ENCODE peak calls at places on chromosomes 2 and 18, in five cellular contexts. I is IMR-90, H is transverse colon, C is heart left ventricle, L is thyroid gland. W is an unnamed sample.

GRCh38 chr18:54805571-54806334 is 22.5 kb upstream of the RAB27B start:
- DNase-seq in I (peak), L (no peak), H (no peak), C (no peak), W (peak)

GRCh38 chr2:178873912-178874311 is 66.7 kb upstream of the TTN start:
- DNase-seq in I (no peak), L (no peak), H (no peak), C (no peak), W (no peak)

GRCh38 chr2:101574622-101575021 is 99.7 kb upstream of the RFX8 start:
- DNase-seq in H (no peak), C (no peak), L (no peak), I (no peak), W (no peak)

GRCh38 chr2:105721991-105722511 is 22.7 kb upstream of the NCK2 start:
- DNase-seq in L (no peak), I (no peak), H (no peak), C (no peak), W (no peak)

GRCh38 chr2:156434461-156435291 is 1.5 kb upstream of the GPD2 start:
- DNase-seq in L (peak), C (no peak), I (peak), H (no peak), W (no peak)

GRCh38 chr2:21939961-21940360 is 816.2 kb downstream of the TDRD15 start:
- DNase-seq in L (no peak), H (no peak), I (peak), C (no peak), W (no peak)

GRCh38 chr2:48944961-48945360 is 189.4 kb upstream of the LHCGR start:
- DNase-seq in H (no peak), I (peak), C (no peak), L (no peak), W (no peak)

GRCh38 chr2:172451923-172452322 is 24.5 kb downstream of the ITGA6 start:
- DNase-seq in L (no peak), C (no peak), I (no peak), H (no peak), W (no peak)

GRCh38 chr2:99818842-99819241 is 323.5 kb downstream of the AFF3 start:
- DNase-seq in L (no peak), C (no peak), H (no peak), I (peak), W (no peak)

DNA sequence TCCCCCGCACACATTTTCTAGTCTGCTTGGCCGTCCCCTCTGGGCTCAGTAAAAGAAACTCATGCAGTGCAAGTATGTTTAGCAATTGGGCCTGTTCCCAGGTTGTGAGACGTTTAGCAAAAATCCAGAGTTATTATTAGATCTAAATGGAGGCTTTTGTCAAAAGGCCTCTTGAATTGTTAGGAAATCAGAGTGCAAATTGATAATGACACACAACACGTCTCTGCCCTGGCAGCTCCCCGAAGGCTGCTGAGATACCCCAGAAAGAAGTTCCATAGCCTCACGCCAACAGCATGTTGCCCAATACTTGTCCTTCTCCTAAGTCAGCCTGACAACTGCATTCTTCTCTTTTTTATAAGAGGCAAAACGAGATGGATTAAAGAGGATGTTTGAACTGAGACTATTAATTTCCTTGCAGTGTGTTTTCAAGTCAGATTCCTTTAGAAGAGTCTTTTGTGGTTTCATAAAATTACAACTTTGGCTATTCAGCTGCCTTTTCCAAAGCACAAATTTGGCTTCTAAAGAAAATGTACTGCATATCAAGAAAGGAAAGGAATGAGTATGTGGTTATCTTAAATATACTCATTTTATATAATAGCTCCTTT is 202.2 kb downstream of the TRIB2 start:
- DNase-seq in L (peak), C (peak), H (peak), I (peak), W (no peak)
- TF ChIP-seq POLR2A in L (no peak), C (no peak), H (no peak), I (no peak), W (no peak)

GRCh38 chr2:23689131-23689700 is 237.7 kb downstream of the ATAD2B start:
- DNase-seq in H (no peak), C (no peak), L (no peak), I (no peak), W (no peak)
- TF ChIP-seq POLR2A in H (no peak), C (no peak), L (no peak), I (no peak), W (no peak)

DNA sequence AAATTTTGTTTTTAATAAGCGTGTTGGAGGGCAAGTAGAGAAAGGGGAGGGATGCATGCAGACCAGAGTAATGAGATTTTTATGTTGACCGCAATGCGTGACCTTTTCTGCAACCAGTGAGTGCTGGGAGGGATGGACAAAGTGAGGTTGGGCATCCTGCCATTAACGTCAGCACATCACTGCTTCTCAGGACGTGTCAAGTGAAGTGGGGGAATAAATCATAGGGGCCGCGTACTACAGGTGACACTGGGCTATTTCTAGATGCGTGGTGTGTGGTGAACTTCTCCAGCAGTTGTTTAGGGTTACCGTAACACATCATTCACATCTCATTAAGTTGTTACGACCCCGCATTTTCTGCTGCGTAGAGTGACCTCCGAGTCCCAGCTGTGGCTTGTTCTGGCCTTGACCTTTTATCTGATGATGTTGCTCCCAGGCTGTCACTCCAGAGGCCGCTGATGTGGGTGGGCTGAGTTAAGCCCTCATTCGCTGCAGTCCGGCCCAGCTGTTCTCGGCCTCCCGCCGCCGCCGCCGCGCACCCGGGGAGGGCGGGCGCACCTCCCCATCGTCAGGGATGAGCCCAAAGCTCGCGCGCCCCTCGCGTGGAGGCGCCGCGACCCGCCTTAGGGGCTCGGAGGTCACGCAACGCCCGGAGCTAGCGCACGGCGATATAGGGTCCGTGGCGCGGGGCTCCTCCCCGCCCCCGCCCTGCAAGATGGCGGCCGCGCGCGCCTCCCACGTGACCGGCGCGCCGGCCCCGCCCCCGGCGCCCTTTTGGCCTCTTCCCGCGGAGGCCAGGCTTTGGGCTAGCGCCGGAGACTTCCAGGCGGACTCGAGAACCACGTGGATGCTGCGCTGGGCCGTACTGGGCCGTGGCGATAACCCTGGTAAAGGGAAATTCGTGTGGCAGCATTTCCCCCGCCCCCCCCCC is 3.5 kb downstream of the ZCCHC2 start:
- DNase-seq in C (peak), L (peak), H (peak), I (peak), W (peak)
- TF ChIP-seq POLR2A in C (no peak), L (peak), H (peak), I (peak), W (peak)

GRCh38 chr2:27581417-27582128 is 1.3 kb upstream of the ZNF512 start:
- DNase-seq in L (no peak), C (no peak), I (no peak), H (no peak), W (no peak)

GRCh38 chr2:27583390-27583915 is 611 bp downstream of the ZNF512 start:
- DNase-seq in C (no peak), L (no peak), H (no peak), I (peak), W (peak)

GRCh38 chr2:27582129-27582694 is 630 bp upstream of the ZNF512 start:
- DNase-seq in C (peak), L (no peak), I (no peak), H (no peak), W (peak)

GRCh38 chr2:27584597-27584996 is 1.8 kb downstream of the ZNF512 start:
- DNase-seq in I (no peak), L (no peak), C (no peak), H (no peak), W (no peak)

DNA sequence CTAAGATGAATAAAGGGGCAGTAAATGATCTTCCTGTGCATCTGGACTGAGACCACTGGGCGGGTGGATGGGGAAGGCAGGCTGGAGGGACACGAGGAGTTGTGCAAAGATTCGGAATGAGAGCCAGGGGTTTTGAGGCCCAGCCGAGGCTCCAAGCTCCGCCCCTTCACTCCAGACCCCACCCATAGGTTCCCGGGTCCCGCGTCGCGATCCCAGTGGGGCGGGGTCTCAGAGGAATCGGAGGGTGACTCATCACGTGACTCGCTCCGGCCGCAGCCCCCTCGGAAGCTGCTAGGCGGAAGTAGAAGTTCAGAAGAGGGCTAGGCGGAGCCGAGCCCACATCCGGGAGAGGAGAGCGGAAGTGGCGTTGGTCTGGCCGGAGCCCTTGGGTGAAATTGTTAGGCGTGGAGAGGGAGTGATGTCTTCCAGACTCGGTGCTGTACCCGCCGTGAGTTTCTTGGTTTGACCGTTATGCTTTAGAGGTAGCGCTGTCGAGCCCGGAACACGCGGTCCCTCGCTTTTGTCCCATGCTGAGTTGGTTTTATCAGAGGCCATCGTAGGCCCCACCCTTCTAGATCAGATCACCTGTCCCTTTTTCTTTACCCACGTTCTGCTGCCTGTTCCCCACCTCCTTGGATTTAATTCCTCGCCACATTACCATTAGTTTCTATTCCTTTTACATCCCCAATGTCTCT is at the start of gene ZNF512:
- DNase-seq in I (peak), L (peak), H (peak), C (peak), W (peak)
- TF ChIP-seq POLR2A in I (peak), L (no peak), H (peak), C (no peak), W (peak)

DNA sequence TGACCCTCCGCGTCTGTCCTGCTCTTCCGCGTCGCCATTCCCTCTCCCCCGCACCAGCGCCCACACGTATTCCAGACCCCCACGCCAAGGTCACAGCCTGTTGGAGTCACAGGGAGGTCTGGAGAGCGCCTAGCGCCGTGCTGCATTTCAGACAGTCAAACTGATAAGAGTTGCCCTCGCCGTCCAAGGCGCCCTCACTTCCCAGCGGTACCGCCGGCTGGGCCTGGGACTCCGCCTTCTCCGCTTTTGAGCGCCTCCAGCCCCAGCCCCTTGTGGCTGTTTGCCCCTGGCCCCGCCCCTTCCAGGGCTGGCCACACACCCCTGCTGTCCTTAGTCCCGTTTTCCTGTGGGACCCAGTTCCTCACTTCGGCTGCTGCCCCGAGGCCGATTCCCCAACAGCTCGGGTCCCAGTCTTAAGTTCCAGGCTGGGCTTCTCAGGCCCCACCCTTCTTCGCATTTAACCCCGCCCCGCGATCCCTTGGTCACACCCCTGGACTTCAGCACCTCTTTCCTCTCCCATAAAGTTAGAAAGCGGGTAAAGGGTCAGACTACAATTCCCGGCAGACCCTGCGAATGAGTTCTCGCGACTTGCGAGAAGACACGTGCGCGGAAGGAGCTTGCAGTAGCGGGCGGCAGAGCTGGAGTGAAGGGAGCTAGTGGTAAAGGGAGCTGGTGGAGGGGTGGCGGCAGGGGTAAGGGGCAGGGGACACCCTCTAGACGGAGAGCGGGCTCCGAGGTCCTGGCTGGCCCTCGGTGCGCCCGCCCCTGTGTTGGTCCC is at the start of gene GMPPA:
- DNase-seq in I (peak), C (peak), H (peak), L (peak), W (peak)
- TF ChIP-seq POLR2A in I (peak), C (no peak), H (peak), L (no peak), W (peak)

DNA sequence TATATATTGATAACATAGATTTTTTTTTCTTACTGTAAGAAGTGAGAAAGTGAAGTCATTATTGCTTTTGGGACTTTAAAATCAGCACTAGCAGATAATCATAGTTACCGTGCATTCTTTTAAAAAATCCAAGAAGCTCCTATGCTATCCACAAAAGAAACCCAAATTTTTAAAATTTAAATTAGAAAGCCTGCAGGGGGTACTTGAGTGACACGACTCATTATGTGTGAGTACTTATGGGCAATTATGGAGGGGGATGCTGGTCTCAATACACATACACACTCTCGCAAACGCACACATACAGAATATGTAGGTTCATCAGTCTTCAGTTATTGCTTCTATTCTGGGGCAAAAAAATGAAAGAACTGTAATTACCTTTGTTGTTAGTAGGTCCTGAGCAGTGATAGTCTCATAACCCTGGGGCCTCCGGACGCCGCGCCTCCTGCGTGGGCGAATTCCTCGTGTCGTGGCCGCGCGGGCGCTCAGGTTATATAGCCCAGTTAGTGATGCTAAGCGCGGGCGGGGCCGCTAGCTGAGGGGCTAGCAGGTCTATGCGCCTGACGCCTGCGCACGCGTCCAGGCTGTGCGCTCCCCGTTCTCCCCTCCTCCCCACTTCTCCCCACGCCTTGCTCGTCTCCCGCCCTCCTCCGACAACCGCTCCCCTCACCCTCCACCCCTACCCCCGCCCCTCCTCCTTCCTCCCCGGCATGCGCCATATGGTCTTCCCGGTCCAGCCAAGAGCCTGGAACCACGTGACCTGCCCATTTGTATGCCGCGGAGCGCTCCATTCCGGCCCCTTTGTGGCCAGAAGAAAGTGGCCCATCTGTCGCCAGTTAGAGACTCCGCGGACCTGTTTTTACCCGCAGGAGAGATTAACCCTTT is at the start of gene NEUROD1:
- DNase-seq in C (no peak), I (no peak), L (no peak), H (no peak), W (no peak)
- TF ChIP-seq POLR2A in C (no peak), I (no peak), L (no peak), H (no peak), W (no peak)

DNA sequence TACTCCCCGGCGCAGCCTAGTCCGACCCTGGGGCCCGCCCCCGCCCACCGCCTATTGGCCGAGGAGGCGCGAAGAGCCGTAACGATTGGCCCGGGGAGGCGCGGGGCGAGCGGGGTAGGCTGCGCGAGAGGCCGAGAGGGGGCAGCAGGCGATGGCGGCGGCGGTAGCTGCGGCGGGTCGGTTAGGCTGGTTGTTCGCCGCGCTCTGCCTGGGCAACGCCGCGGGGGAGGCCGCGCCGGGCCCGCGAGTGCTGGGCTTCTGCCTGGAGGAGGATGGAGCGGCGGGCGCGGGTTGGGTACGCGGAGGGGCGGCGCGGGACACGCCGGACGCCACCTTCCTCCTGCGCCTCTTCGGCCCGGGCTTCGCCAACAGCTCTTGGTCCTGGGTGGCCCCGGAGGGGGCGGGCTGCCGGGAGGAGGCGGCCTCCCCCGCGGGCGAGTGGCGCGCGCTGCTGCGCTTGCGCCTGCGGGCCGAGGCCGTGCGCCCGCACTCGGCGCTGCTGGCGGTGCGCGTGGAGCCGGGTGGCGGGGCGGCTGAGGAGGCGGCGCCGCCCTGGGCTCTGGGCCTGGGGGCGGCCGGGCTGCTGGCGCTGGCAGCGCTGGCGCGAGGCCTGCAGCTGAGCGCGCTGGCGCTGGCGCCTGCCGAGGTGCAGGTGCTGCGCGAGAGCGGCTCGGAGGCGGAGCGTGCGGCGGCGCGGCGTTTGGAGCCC is at the start of gene CNNM3:
- DNase-seq in C (peak), H (peak), L (peak), I (peak), W (peak)
- TF ChIP-seq POLR2A in C (no peak), H (peak), L (peak), I (no peak), W (peak)

DNA sequence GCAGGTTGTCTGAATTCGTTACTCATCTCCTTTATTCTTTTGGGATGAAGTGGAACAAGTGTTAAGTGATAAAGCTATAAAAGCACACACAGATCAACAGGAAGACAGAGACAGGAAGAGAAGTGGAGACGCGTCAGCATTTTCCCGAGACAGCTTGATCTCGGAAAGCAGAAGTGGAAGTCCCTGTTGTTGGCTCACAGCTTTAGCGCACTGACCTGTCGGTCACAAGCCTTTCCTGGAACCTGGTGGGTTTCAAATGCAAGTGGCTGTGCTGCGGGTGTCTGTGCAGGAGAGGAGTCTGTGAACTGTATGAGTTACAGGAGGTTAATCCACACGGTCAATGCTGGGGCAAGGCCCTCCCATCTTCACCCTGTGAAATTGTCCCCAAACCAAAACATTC is 116.6 kb upstream of the PELI1 start:
- DNase-seq in H (peak), C (peak), L (peak), I (no peak), W (no peak)
- TF ChIP-seq POLR2A in H (no peak), C (no peak), L (no peak), I (no peak), W (no peak)

DNA sequence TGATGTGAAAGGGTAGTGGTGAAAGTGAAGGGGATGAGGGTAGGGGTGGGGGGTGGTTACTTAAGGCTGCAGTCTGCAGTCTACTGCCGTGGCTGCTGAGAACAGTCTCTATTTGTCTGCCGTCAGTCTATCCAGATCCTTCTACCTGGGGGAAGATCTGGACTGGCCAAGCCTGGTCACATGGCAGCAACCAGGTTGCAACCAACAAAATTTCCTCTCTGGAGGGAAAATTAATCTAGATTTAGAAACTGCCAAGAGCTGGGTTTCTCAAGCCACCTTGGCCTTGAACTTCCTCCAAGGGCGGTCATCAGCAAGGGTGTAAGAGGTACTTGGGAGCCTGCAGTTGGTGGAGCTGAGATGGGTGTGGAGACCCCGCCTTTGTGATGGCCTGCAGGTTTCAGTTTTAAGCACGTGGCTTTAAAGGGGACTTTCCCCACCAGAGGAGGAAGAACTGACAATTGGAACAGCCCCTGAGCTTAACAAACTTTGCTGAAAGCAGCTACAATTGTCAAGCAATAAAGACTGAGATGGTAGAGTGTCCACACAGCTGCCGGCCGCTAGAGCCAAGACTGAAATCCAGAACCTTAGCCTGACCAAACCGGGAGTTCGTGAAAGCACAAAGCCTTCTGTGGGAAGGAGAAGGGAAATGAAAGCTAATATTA is 31.4 kb upstream of the KCMF1 start:
- DNase-seq in I (no peak), L (no peak), H (peak), C (no peak), W (no peak)
- TF ChIP-seq POLR2A in I (no peak), L (no peak), H (no peak), C (no peak), W (no peak)

W was measured in erythroblast.